ENCODE peak calls at places on chromosome 14, in six cellular contexts. One of them, this sample, is unnamed.

GRCh38 chr14:74475678-74476077 is 17.4 kb downstream of the NPC2 start:
- DNase-seq in K562: no peak
- DNase-seq in MM.1S: no peak
- DNase-seq in GM23248: peak; percentile 93
- DNase-seq in astrocyte: peak; percentile 69
- DNase-seq in GM23338: no peak
- DNase-seq in this sample: peak; percentile 82

GRCh38 chr14:38882533-38882932 is 220.5 kb downstream of the SEC23A start:
- DNase-seq in GM23248: peak; percentile 4
- DNase-seq in astrocyte: no peak
- DNase-seq in GM23338: no peak
- DNase-seq in K562: no peak
- DNase-seq in MM.1S: no peak
- DNase-seq in this sample: no peak

GRCh38 chr14:77991128-77991772 is 178.9 kb upstream of the NRXN3 start:
- DNase-seq in GM23248: no peak
- DNase-seq in GM23338: peak; percentile 57
- DNase-seq in astrocyte: no peak
- DNase-seq in K562: peak; percentile 41
- DNase-seq in MM.1S: no peak
- DNase-seq in this sample: no peak

GRCh38 chr14:106875503-106875902 is 1349.1 kb downstream of the TMEM121 start:
- DNase-seq in K562: no peak
- DNase-seq in GM23338: no peak
- DNase-seq in astrocyte: no peak
- DNase-seq in MM.1S: peak; percentile 21
- DNase-seq in GM23248: no peak
- DNase-seq in this sample: no peak

GRCh38 chr14:54669759-54670630 is 103.1 kb downstream of the SAMD4A start:
- DNase-seq in K562: no peak
- DNase-seq in astrocyte: peak; percentile 82
- DNase-seq in GM23338: no peak
- DNase-seq in GM23248: peak; percentile 88
- DNase-seq in MM.1S: no peak
- DNase-seq in this sample: peak; percentile 61

GRCh38 chr14:69807192-69807591 is 10.2 kb upstream of the SLC10A1 start:
- DNase-seq in GM23248: no peak
- DNase-seq in K562: no peak
- DNase-seq in MM.1S: no peak
- DNase-seq in astrocyte: no peak
- DNase-seq in GM23338: no peak
- DNase-seq in this sample: no peak

GRCh38 chr14:61229475-61229888 is 51.7 kb downstream of the TMEM30B start:
- DNase-seq in K562: no peak
- DNase-seq in astrocyte: no peak
- DNase-seq in MM.1S: no peak
- DNase-seq in GM23248: no peak
- DNase-seq in GM23338: no peak
- DNase-seq in this sample: no peak

GRCh38 chr14:92538412-92539017 is 24.9 kb downstream of the RIN3 start:
- DNase-seq in astrocyte: no peak
- DNase-seq in GM23338: no peak
- DNase-seq in MM.1S: peak; percentile 64
- DNase-seq in GM23248: no peak
- DNase-seq in K562: no peak
- DNase-seq in this sample: no peak

GRCh38 chr14:104926619-104927431 is 2.1 kb downstream of the PLD4 start:
- DNase-seq in K562: no peak
- DNase-seq in MM.1S: peak; percentile 76
- DNase-seq in astrocyte: no peak
- DNase-seq in GM23248: no peak
- DNase-seq in GM23338: peak; percentile 20
- DNase-seq in this sample: peak; percentile 72

GRCh38 chr14:46108228-46108627 is 543.4 kb downstream of the RPL10L start:
- DNase-seq in GM23248: no peak
- DNase-seq in K562: no peak
- DNase-seq in astrocyte: no peak
- DNase-seq in GM23338: no peak
- DNase-seq in MM.1S: no peak
- DNase-seq in this sample: no peak

GRCh38 chr14:90971687-90972086 is 88.8 kb downstream of the RPS6KA5 start:
- DNase-seq in K562: no peak
- DNase-seq in MM.1S: no peak
- DNase-seq in astrocyte: no peak
- DNase-seq in GM23338: no peak
- DNase-seq in GM23248: no peak
- DNase-seq in this sample: no peak

GRCh38 chr14:91261115-91261514 is 16.6 kb upstream of the GPR68 start:
- DNase-seq in K562: no peak
- DNase-seq in GM23248: no peak
- DNase-seq in MM.1S: no peak
- DNase-seq in astrocyte: no peak
- DNase-seq in GM23338: no peak
- DNase-seq in this sample: no peak

GRCh38 chr14:39243831-39244230 is 10.1 kb downstream of the MIA2 start:
- DNase-seq in GM23338: no peak
- DNase-seq in GM23248: no peak
- DNase-seq in K562: no peak
- DNase-seq in astrocyte: no peak
- DNase-seq in MM.1S: no peak
- DNase-seq in this sample: no peak

GRCh38 chr14:92309968-92310367 is 13.0 kb upstream of the SLC24A4 start:
- DNase-seq in GM23248: no peak
- DNase-seq in GM23338: no peak
- DNase-seq in astrocyte: no peak
- DNase-seq in MM.1S: no peak
- DNase-seq in K562: no peak
- DNase-seq in this sample: no peak

GRCh38 chr14:80546056-80546854 is 335.0 kb upstream of the DIO2 start:
- DNase-seq in K562: no peak
- DNase-seq in GM23248: no peak
- DNase-seq in GM23338: no peak
- DNase-seq in astrocyte: no peak
- DNase-seq in MM.1S: no peak
- DNase-seq in this sample: no peak

GRCh38 chr14:24398943-24399801 is at the start of gene NYNRIN:
- DNase-seq in GM23248: peak; percentile 58
- DNase-seq in MM.1S: no peak
- DNase-seq in GM23338: peak; percentile 41
- DNase-seq in astrocyte: peak; percentile 16
- DNase-seq in K562: peak; percentile 42
- DNase-seq in this sample: peak; percentile 92

GRCh38 chr14:69002069-69002468 is 23.0 kb upstream of the ACTN1 start:
- DNase-seq in astrocyte: no peak
- DNase-seq in MM.1S: no peak
- DNase-seq in GM23248: peak; percentile 29
- DNase-seq in K562: peak; percentile 51
- DNase-seq in GM23338: peak; percentile 59
- DNase-seq in this sample: peak; percentile 65

GRCh38 chr14:105888151-105888550 is 361.8 kb downstream of the TMEM121 start:
- DNase-seq in K562: no peak
- DNase-seq in astrocyte: no peak
- DNase-seq in GM23338: no peak
- DNase-seq in MM.1S: no peak
- DNase-seq in GM23248: no peak
- DNase-seq in this sample: peak; percentile 21

GRCh38 chr14:85401396-85401795 is 128.5 kb upstream of the FLRT2 start:
- DNase-seq in K562: no peak
- DNase-seq in MM.1S: no peak
- DNase-seq in astrocyte: no peak
- DNase-seq in GM23338: no peak
- DNase-seq in GM23248: no peak
- DNase-seq in this sample: no peak

GRCh38 chr14:34081576-34082136 is 130.8 kb upstream of the EGLN3 start:
- DNase-seq in K562: peak; percentile 27
- DNase-seq in GM23248: peak; percentile 65
- DNase-seq in MM.1S: no peak
- DNase-seq in GM23338: no peak
- DNase-seq in astrocyte: peak; percentile 88
- DNase-seq in this sample: no peak

GRCh38 chr14:98170580-98170979 is 1101.4 kb downstream of the BCL11B start:
- DNase-seq in MM.1S: no peak
- DNase-seq in GM23248: no peak
- DNase-seq in astrocyte: no peak
- DNase-seq in K562: no peak
- DNase-seq in GM23338: no peak
- DNase-seq in this sample: no peak
- H3K4me1 ChIP-seq in MM.1S: peaks cover 79% of the 10 kb centered on the region
- H3K4me1 ChIP-seq in GM23248: no peaks in the 10 kb centered on the region
- H3K4me1 ChIP-seq in astrocyte: no peaks in the 10 kb centered on the region
- H3K4me1 ChIP-seq in K562: no peaks in the 10 kb centered on the region
- H3K4me1 ChIP-seq in GM23338: peaks cover 9% of the 10 kb centered on the region
- H3K4me1 ChIP-seq in this sample: no peaks in the 10 kb centered on the region

GRCh38 chr14:81797246-81797645 is 263.6 kb upstream of the SEL1L start:
- DNase-seq in MM.1S: no peak
- DNase-seq in GM23338: no peak
- DNase-seq in astrocyte: no peak
- DNase-seq in GM23248: no peak
- DNase-seq in K562: no peak
- DNase-seq in this sample: no peak

GRCh38 chr14:81805785-81806184 is 272.1 kb upstream of the SEL1L start:
- DNase-seq in GM23338: no peak
- DNase-seq in astrocyte: no peak
- DNase-seq in MM.1S: no peak
- DNase-seq in GM23248: no peak
- DNase-seq in K562: no peak
- DNase-seq in this sample: no peak

DNA sequence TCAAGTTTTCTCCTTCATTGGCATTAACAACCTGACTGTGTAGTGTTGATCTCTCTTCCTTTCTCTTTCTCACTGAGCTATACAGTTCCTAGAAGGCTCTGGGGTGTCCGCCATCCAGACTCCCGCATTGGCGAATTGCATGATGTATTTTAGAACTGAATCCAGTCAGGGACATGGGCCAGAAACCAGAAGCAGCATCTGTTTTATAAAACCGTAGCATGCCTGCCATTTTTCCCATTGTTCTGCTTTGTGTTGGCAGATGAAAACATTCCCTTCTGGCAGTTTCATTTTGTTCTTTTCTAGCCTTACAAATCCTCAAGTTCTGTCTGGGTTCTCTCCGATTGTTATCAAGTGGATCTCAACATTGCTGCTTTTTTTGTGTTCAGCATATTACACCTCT is 268.3 kb upstream of the SEL1L start:
- DNase-seq in MM.1S: no peak
- DNase-seq in GM23248: no peak
- DNase-seq in GM23338: no peak
- DNase-seq in astrocyte: no peak
- DNase-seq in K562: no peak
- DNase-seq in this sample: no peak
- H2AFZ ChIP-seq in MM.1S: no peak overlapping the region
- H2AFZ ChIP-seq in GM23248: no peak overlapping the region
- H2AFZ ChIP-seq in GM23338: peak overlapping the region; percentile 83
- H2AFZ ChIP-seq in astrocyte: no peak overlapping the region
- H2AFZ ChIP-seq in K562: no peak overlapping the region
- H2AFZ ChIP-seq in this sample: no peak overlapping the region

GRCh38 chr14:103624860-103625259 is 4.2 kb upstream of the KLC1 start:
- DNase-seq in astrocyte: peak; percentile 56
- DNase-seq in GM23338: no peak
- DNase-seq in GM23248: peak; percentile 96
- DNase-seq in MM.1S: no peak
- DNase-seq in K562: peak; percentile 36
- DNase-seq in this sample: peak; percentile 94
- H3K4me1 ChIP-seq in astrocyte: peaks cover 18% of the 10 kb centered on the region
- H3K4me1 ChIP-seq in GM23338: peaks cover 3% of the 10 kb centered on the region
- H3K4me1 ChIP-seq in GM23248: peaks cover 25% of the 10 kb centered on the region
- H3K4me1 ChIP-seq in MM.1S: peaks cover 20% of the 10 kb centered on the region
- H3K4me1 ChIP-seq in K562: peaks cover 9% of the 10 kb centered on the region
- H3K4me1 ChIP-seq in this sample: peaks cover 24% of the 10 kb centered on the region

DNA sequence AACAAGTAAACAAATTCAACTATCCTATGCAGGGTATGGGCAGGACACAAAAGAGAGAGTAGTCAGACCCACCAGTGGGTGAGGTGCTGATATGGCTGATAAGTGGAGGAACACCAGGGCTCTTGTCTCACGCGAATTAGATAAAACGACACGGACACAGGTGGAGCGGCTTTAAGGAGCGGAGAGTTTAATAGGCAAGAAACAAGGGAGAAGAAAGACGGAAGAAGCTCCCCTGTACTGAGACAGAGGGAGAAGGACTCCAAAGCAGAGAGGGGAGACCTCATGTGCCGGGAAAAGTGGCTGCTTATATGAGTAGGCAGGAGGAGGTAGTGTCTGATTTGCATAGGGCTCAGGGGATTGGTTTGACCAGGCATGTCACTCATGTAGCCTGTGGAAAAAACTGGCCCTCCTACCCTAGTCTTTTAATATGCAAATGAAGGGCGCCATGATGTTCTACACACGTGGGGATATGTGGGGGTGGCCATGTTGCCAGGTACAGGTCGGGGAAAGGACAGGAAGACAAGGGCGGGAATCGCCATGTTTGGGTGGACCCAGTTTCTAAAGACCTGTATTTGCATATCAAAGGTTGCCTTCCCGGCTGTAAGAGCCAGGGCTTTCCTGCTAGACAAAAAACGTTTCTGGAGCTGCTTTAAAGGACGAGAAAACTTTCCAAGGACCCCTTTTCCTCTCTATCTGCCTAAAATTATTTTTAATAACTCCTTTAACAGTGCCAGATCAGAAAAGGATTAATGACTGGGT is 28.8 kb downstream of the RPGRIP1 start:
- DNase-seq in GM23338: peak; percentile 99
- DNase-seq in GM23248: peak; percentile 58
- DNase-seq in MM.1S: peak; percentile 92
- DNase-seq in K562: peak; percentile 93
- DNase-seq in astrocyte: peak; percentile 79
- DNase-seq in this sample: no peak
- H2AFZ ChIP-seq in GM23338: no peak overlapping the region
- H2AFZ ChIP-seq in GM23248: peak overlapping the region; percentile 92
- H2AFZ ChIP-seq in MM.1S: peak overlapping the region; percentile 78
- H2AFZ ChIP-seq in K562: peak overlapping the region; percentile 90
- H2AFZ ChIP-seq in astrocyte: peak overlapping the region; percentile 76
- H2AFZ ChIP-seq in this sample: peak overlapping the region; percentile 63

DNA sequence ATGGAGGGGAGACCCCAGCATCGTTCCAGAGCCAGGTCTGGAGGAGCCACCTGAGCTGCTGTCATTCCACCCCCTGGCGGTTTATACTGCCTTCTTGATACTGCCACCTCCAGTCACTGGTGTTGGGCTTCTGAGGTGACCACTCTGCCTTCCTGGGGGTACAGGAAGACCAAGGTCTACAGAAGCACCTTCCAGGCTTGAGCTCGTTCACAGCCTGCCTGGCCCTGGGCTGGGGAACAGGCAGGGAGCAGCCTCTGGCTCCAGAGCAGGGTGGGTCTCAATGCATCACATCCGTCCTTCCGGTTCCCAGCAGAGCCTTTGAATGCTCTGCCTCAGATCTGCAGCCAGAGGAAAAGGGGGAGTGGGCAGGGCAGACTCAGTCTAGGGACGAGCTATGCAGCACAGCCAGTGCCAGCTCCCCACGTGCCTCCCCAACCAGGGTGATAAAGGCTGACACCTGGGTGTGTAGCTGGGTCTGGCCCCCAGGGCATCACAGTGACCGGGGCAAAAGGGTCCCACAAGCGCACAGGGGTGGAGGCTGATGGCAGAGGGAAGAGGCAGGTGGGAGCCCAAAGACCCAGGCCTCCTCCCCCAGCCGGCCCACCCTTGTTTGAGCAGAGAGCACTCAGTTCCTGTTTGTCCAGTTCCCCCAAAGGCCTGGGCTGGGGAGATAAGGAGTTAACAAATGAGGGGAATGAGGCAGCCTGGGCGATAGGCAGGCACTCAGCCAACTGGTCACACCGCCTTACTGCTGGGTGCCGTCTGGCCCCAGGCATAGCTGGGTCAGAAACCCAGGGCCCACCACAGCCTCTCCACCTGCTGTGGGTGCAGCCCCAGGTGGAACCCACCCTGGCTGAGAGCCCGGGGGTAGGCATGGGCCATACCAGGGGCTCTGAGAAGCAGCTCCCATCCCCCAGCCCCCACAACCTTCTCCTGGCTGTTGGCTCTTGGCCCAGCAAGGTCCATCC is 17.1 kb downstream of the DEGS2 start:
- DNase-seq in astrocyte: no peak
- DNase-seq in K562: peak; percentile 96
- DNase-seq in MM.1S: no peak
- DNase-seq in GM23248: no peak
- DNase-seq in GM23338: no peak
- DNase-seq in this sample: peak; percentile 86
- H3K4me1 ChIP-seq in astrocyte: no peaks in the 10 kb centered on the region
- H3K4me1 ChIP-seq in K562: peaks cover 36% of the 10 kb centered on the region
- H3K4me1 ChIP-seq in MM.1S: peaks cover 9% of the 10 kb centered on the region
- H3K4me1 ChIP-seq in GM23248: no peaks in the 10 kb centered on the region
- H3K4me1 ChIP-seq in GM23338: peaks cover 4% of the 10 kb centered on the region
- H3K4me1 ChIP-seq in this sample: no peaks in the 10 kb centered on the region

This sample was measured in osteoblast.